ENCODE peak calls at places on chromosomes 6 and 20, in ten cellular contexts. L is spleen, D is Peyer's patch, C is sigmoid colon, Z is tibial nerve, Y is H1, G is right lobe of liver, A is testis, R is NB4, K is uterus. T is an unnamed sample.

GRCh38 chr6:87487555-87487954 is 14.8 kb downstream of the SLC35A1 start:
- DNase-seq in D (no peak), Z (no peak), G (no peak), K (no peak), A (no peak), C (no peak), L (no peak), R (no peak), Y (no peak), T (no peak)

GRCh38 chr6:18477301-18477941 is 90.3 kb downstream of the RNF144B start:
- DNase-seq in L (no peak), D (no peak), Z (no peak), Y (no peak), G (no peak), A (no peak), R (peak; percentile 12), K (no peak), C (no peak), T (no peak)

GRCh38 chr6:12749531-12750379 is 33.2 kb downstream of the PHACTR1 start:
- DNase-seq in Y (peak; percentile 81), G (no peak), R (no peak), D (no peak), A (peak; percentile 14), L (no peak), C (no peak), K (no peak), Z (no peak), T (no peak)

GRCh38 chr6:87396595-87397392 is 11.0 kb upstream of the CFAP206 start:
- DNase-seq in G (no peak), L (no peak), Y (no peak), R (peak; percentile 90), D (no peak), Z (no peak), A (no peak), C (no peak), K (no peak), T (no peak)

GRCh38 chr20:1393507-1393882 is 641 bp upstream of the FKBP1A start:
- DNase-seq in L (no peak), Z (no peak), D (no peak), R (no peak), K (no peak), Y (no peak), G (no peak), C (no peak), A (no peak), T (no peak)

GRCh38 chr6:124199226-124199625 is 395.6 kb downstream of the NKAIN2 start:
- DNase-seq in Z (no peak), G (no peak), A (no peak), C (no peak), K (no peak), D (no peak), R (no peak), Y (no peak), L (no peak), T (no peak)

GRCh38 chr6:139161817-139162284 is 27.0 kb downstream of the HECA start:
- DNase-seq in G (no peak), D (peak; percentile 67), Y (no peak), A (no peak), R (no peak), C (no peak), Z (no peak), L (no peak), K (no peak), T (no peak)

GRCh38 chr20:35320396-35321126 is 28.3 kb upstream of the FAM83C start:
- DNase-seq in L (no peak), C (no peak), A (no peak), Y (no peak), Z (no peak), R (no peak), G (no peak), D (no peak), K (no peak), T (peak; percentile 85)

GRCh38 chr20:37804584-37805566 is 98.1 kb upstream of the VSTM2L start:
- DNase-seq in L (peak; percentile 84), Y (no peak), G (no peak), D (peak; percentile 83), C (no peak), K (no peak), A (peak; percentile 29), Z (no peak), R (peak; percentile 8), T (no peak)

GRCh38 chr20:47857142-47857993 is 72.1 kb upstream of the SULF2 start:
- DNase-seq in Y (no peak), G (no peak), R (peak; percentile 75), K (peak; percentile 79), L (no peak), C (peak; percentile 81), Z (no peak), A (no peak), D (no peak), T (peak; percentile 26)

GRCh38 chr6:152636675-152637421 is at the start of gene SYNE1:
- DNase-seq in G (peak; percentile 67), C (peak; percentile 68), A (peak; percentile 47), D (no peak), K (peak; percentile 56), Z (no peak), L (peak; percentile 92), Y (peak; percentile 72), R (no peak), T (no peak)

GRCh38 chr6:52548353-52548713 is 28.5 kb downstream of the TRAM2 start:
- DNase-seq in Z (no peak), G (no peak), D (no peak), A (no peak), R (peak; percentile 8), Y (no peak), L (no peak), C (no peak), K (no peak), T (no peak)

GRCh38 chr6:150252714-150253444 is 110.0 kb downstream of the PPP1R14C start:
- DNase-seq in Z (no peak), A (no peak), D (no peak), C (no peak), K (no peak), G (no peak), R (no peak), Y (no peak), L (no peak), T (no peak)

GRCh38 chr6:155604991-155605390 is 149.4 kb upstream of the NOX3 start:
- DNase-seq in D (no peak), G (no peak), R (no peak), L (no peak), C (no peak), Y (no peak), A (no peak), K (no peak), Z (no peak), T (no peak)

DNA sequence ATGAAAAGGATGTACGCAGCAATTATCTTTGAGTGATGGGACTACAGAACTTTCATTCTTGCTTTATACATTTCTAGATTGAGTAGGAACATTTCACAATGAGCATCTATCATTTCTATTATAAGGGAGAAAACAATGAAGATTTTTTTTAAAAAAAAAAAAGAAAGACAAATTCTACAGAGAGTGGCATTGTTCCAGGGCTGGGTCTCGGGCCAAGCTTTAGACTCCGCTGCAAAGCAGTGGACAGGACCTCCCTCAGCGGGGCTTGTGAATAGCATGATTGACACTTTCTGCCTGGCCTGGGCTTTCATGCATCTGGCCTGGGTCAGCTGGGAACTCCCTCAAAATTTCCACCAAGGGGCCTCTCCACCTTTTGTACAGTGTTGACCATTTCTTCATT is 55.8 kb upstream of the HIVEP2 start:
- DNase-seq in R (no peak), Y (no peak), Z (no peak), A (no peak), K (no peak), G (no peak), C (no peak), L (no peak), D (no peak), T (no peak)
- TF ChIP-seq POLR2A in R (no peak), Y (no peak), Z (no peak), A (no peak), K (no peak), G (no peak), C (no peak), L (no peak), D (no peak), T (no peak)

GRCh38 chr6:132819405-132820145 is 5.2 kb downstream of the RPS12 start:
- DNase-seq in L (no peak), K (no peak), Z (no peak), G (no peak), R (peak; percentile 50), C (no peak), A (no peak), Y (no peak), D (no peak), T (peak; percentile 12)

GRCh38 chr6:132817554-132818403 is 3.4 kb downstream of the RPS12 start:
- DNase-seq in C (no peak), D (no peak), G (no peak), Z (no peak), K (no peak), R (peak; percentile 12), L (no peak), Y (no peak), A (no peak), T (peak; percentile 12)

GRCh38 chr6:132818404-132819359 is 4.3 kb downstream of the RPS12 start:
- DNase-seq in Y (no peak), G (no peak), R (peak; percentile 33), Z (no peak), C (no peak), A (no peak), L (no peak), D (no peak), K (no peak), T (peak; percentile 33)

GRCh38 chr6:132816665-132817064 is 2.3 kb downstream of the RPS12 start:
- DNase-seq in L (no peak), D (no peak), C (no peak), Z (no peak), R (peak; percentile 13), Y (no peak), G (no peak), K (no peak), A (no peak), T (peak; percentile 5)

GRCh38 chr6:132820629-132821381 is 6.4 kb downstream of the RPS12 start:
- DNase-seq in L (no peak), D (no peak), A (no peak), Y (peak; percentile 53), K (no peak), Z (no peak), C (no peak), R (peak; percentile 60), G (no peak), T (peak; percentile 20)
- H3K4me3 ChIP-seq in L (no peak overlapping the region), D (no peak overlapping the region), A (no peak overlapping the region), Y (no peak overlapping the region), K (no peak overlapping the region), Z (no peak overlapping the region), C (no peak overlapping the region), R (no peak overlapping the region), G (no peak overlapping the region), T (no peak overlapping the region)

GRCh38 chr20:40687384-40688128 is 1.5 kb downstream of the MAFB start:
- DNase-seq in Z (no peak), K (peak; percentile 38), L (peak; percentile 83), R (no peak), A (peak; percentile 72), G (peak; percentile 88), Y (peak; percentile 75), D (no peak), C (no peak), T (no peak)
- TF ChIP-seq POLR2A in Z (no peak), K (peak; percentile 17), L (no peak), R (no peak), A (no peak), G (peak; percentile 27), Y (no peak), D (no peak), C (no peak), T (no peak)

DNA sequence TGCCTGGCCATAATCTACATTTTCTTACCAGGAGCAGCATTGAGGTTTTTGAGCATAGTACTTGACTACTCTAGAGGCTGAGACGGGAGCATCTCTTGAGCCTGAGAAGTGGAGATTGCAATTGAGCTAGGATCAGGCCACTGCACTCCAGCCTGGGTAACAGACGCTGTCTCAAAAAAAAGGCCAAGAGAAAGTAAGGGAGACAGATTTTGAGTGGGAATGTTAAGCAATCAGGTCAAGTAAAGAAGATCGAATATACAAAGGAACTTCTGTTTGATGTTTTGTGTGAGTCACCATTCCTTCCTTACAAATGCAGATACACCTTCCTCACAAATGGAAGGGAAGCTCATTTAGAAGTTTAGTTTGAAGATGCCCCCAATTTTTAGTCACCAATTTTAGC is 4.4 kb downstream of the PNRC1 start:
- DNase-seq in G (no peak), Z (no peak), L (no peak), K (no peak), A (no peak), R (no peak), D (no peak), C (no peak), Y (no peak), T (no peak)
- H3K4me3 ChIP-seq in G (no peak overlapping the region), Z (no peak overlapping the region), L (no peak overlapping the region), K (no peak overlapping the region), A (no peak overlapping the region), R (no peak overlapping the region), D (no peak overlapping the region), C (no peak overlapping the region), Y (no peak overlapping the region), T (no peak overlapping the region)